ENCODE peak calls at places on chromosomes 12 and 14, in four cellular contexts. R is sciatic nerve, M is mesothelial cell of epicardium, Y is T-helper 1 cell. J is an unnamed sample.

GRCh38 chr12:125104978-125105377 is 39.7 kb downstream of the AACS start:
- DNase-seq in R (no peak), M (no peak), Y (no peak), J (no peak)

GRCh38 chr14:69797573-69798338 is 715 bp upstream of the SLC10A1 start:
- DNase-seq in R (no peak), M (no peak), Y (no peak), J (peak; percentile 23)

GRCh38 chr14:21880918-21881317 is 207.3 kb upstream of the OR4E1 start:
- DNase-seq in R (no peak), M (no peak), Y (no peak), J (no peak)

GRCh38 chr12:4439736-4440135 is 5.9 kb downstream of the FGF6 start:
- DNase-seq in R (no peak), M (no peak), Y (no peak), J (peak; percentile 1)

GRCh38 chr12:102682698-102683289 is 202.4 kb upstream of the IGF1 start:
- DNase-seq in R (no peak), M (no peak), Y (no peak), J (no peak)

GRCh38 chr14:99535908-99536778 is 54.9 kb downstream of the CCNK start:
- DNase-seq in R (no peak), M (no peak), Y (no peak), J (no peak)

GRCh38 chr12:49323524-49324097 is 556 bp downstream of the TROAP start:
- DNase-seq in R (no peak), M (no peak), Y (no peak), J (no peak)

GRCh38 chr12:32197421-32197820 is 90.8 kb downstream of the BICD1 start:
- DNase-seq in R (no peak), M (no peak), Y (no peak), J (no peak)

GRCh38 chr14:22358726-22359125 is 230.3 kb downstream of the DAD1 start:
- DNase-seq in R (no peak), M (no peak), Y (no peak), J (no peak)

GRCh38 chr12:98738002-98738401 is 92.9 kb downstream of the APAF1 start:
- DNase-seq in R (no peak), M (no peak), Y (no peak), J (no peak)

J was measured in mucosa of gallbladder.